ENCODE peak calls at places on chromosomes 6 and 20, in seven cellular contexts. One of them, this sample, is unnamed.

GRCh38 chr6:132198040-132198439 is 203.2 kb downstream of the MOXD1 start:
- DNase-seq in activated CD4-positive, alpha-beta T cell treated with anti-CD3 and anti-CD28 coated beads, Interleukin-2, amount 50 U/mL, for 48 hours: no peak
- DNase-seq in HTR-8/SVneo: peak
- DNase-seq in caudate nucleus: no peak
- DNase-seq in GM13977: no peak
- DNase-seq in fibroblast of mammary gland: peak
- DNase-seq in GOT3: no peak
- DNase-seq in this sample: peak

GRCh38 chr6:50093938-50094272 is 44.2 kb upstream of the DEFB112 start:
- DNase-seq in activated CD4-positive, alpha-beta T cell treated with anti-CD3 and anti-CD28 coated beads, Interleukin-2, amount 50 U/mL, for 48 hours: no peak
- DNase-seq in HTR-8/SVneo: no peak
- DNase-seq in caudate nucleus: no peak
- DNase-seq in GM13977: no peak
- DNase-seq in fibroblast of mammary gland: no peak
- DNase-seq in GOT3: no peak
- DNase-seq in this sample: no peak

GRCh38 chr6:110180228-110181008 is at the start of gene CDC40:
- DNase-seq in activated CD4-positive, alpha-beta T cell treated with anti-CD3 and anti-CD28 coated beads, Interleukin-2, amount 50 U/mL, for 48 hours: peak
- DNase-seq in HTR-8/SVneo: peak
- DNase-seq in caudate nucleus: peak
- DNase-seq in GM13977: peak
- DNase-seq in fibroblast of mammary gland: no peak
- DNase-seq in GOT3: no peak
- DNase-seq in this sample: peak

GRCh38 chr6:157688275-157688959 is 134.6 kb upstream of the SNX9 start:
- DNase-seq in activated CD4-positive, alpha-beta T cell treated with anti-CD3 and anti-CD28 coated beads, Interleukin-2, amount 50 U/mL, for 48 hours: no peak
- DNase-seq in HTR-8/SVneo: no peak
- DNase-seq in caudate nucleus: no peak
- DNase-seq in GM13977: no peak
- DNase-seq in fibroblast of mammary gland: no peak
- DNase-seq in GOT3: no peak
- DNase-seq in this sample: no peak

GRCh38 chr20:23668477-23668951 is 20.3 kb downstream of the CST4 start:
- DNase-seq in activated CD4-positive, alpha-beta T cell treated with anti-CD3 and anti-CD28 coated beads, Interleukin-2, amount 50 U/mL, for 48 hours: peak
- DNase-seq in HTR-8/SVneo: peak
- DNase-seq in caudate nucleus: peak
- DNase-seq in GM13977: peak
- DNase-seq in fibroblast of mammary gland: peak
- DNase-seq in GOT3: peak
- DNase-seq in this sample: peak

GRCh38 chr20:41783423-41784220 is 165.4 kb upstream of the CHD6 start:
- DNase-seq in activated CD4-positive, alpha-beta T cell treated with anti-CD3 and anti-CD28 coated beads, Interleukin-2, amount 50 U/mL, for 48 hours: no peak
- DNase-seq in HTR-8/SVneo: no peak
- DNase-seq in caudate nucleus: no peak
- DNase-seq in GM13977: no peak
- DNase-seq in fibroblast of mammary gland: no peak
- DNase-seq in GOT3: no peak
- DNase-seq in this sample: no peak

GRCh38 chr6:132446136-132446535 is 44.9 kb upstream of the MOXD1 start:
- DNase-seq in activated CD4-positive, alpha-beta T cell treated with anti-CD3 and anti-CD28 coated beads, Interleukin-2, amount 50 U/mL, for 48 hours: no peak
- DNase-seq in HTR-8/SVneo: no peak
- DNase-seq in caudate nucleus: no peak
- DNase-seq in GM13977: no peak
- DNase-seq in fibroblast of mammary gland: no peak
- DNase-seq in GOT3: no peak
- DNase-seq in this sample: no peak

GRCh38 chr6:33954453-33954852 is 150.7 kb upstream of the MLN start:
- DNase-seq in activated CD4-positive, alpha-beta T cell treated with anti-CD3 and anti-CD28 coated beads, Interleukin-2, amount 50 U/mL, for 48 hours: no peak
- DNase-seq in HTR-8/SVneo: no peak
- DNase-seq in caudate nucleus: no peak
- DNase-seq in GM13977: no peak
- DNase-seq in fibroblast of mammary gland: no peak
- DNase-seq in GOT3: no peak
- DNase-seq in this sample: no peak

GRCh38 chr6:135285165-135285564 is 104.1 kb downstream of the MYB start:
- DNase-seq in activated CD4-positive, alpha-beta T cell treated with anti-CD3 and anti-CD28 coated beads, Interleukin-2, amount 50 U/mL, for 48 hours: no peak
- DNase-seq in HTR-8/SVneo: no peak
- DNase-seq in caudate nucleus: no peak
- DNase-seq in GM13977: no peak
- DNase-seq in fibroblast of mammary gland: no peak
- DNase-seq in GOT3: no peak
- DNase-seq in this sample: no peak

GRCh38 chr6:129849456-129849855 is 11.7 kb downstream of the TMEM244 start:
- DNase-seq in activated CD4-positive, alpha-beta T cell treated with anti-CD3 and anti-CD28 coated beads, Interleukin-2, amount 50 U/mL, for 48 hours: no peak
- DNase-seq in HTR-8/SVneo: no peak
- DNase-seq in caudate nucleus: no peak
- DNase-seq in GM13977: no peak
- DNase-seq in fibroblast of mammary gland: peak
- DNase-seq in GOT3: no peak
- DNase-seq in this sample: no peak

GRCh38 chr6:10073326-10073725 is 341.5 kb downstream of the TFAP2A start:
- DNase-seq in activated CD4-positive, alpha-beta T cell treated with anti-CD3 and anti-CD28 coated beads, Interleukin-2, amount 50 U/mL, for 48 hours: no peak
- DNase-seq in HTR-8/SVneo: no peak
- DNase-seq in caudate nucleus: no peak
- DNase-seq in GM13977: no peak
- DNase-seq in fibroblast of mammary gland: no peak
- DNase-seq in GOT3: no peak
- DNase-seq in this sample: no peak

GRCh38 chr6:52566853-52567279 is 10.0 kb downstream of the TRAM2 start:
- DNase-seq in activated CD4-positive, alpha-beta T cell treated with anti-CD3 and anti-CD28 coated beads, Interleukin-2, amount 50 U/mL, for 48 hours: no peak
- DNase-seq in HTR-8/SVneo: peak
- DNase-seq in caudate nucleus: no peak
- DNase-seq in GM13977: no peak
- DNase-seq in fibroblast of mammary gland: peak
- DNase-seq in GOT3: peak
- DNase-seq in this sample: no peak

GRCh38 chr6:54193560-54193959 is 82.3 kb downstream of the MLIP start:
- DNase-seq in activated CD4-positive, alpha-beta T cell treated with anti-CD3 and anti-CD28 coated beads, Interleukin-2, amount 50 U/mL, for 48 hours: no peak
- DNase-seq in HTR-8/SVneo: no peak
- DNase-seq in caudate nucleus: no peak
- DNase-seq in GM13977: no peak
- DNase-seq in fibroblast of mammary gland: no peak
- DNase-seq in GOT3: no peak
- DNase-seq in this sample: no peak

GRCh38 chr6:121344539-121344938 is 10.3 kb upstream of the TBC1D32 start:
- DNase-seq in activated CD4-positive, alpha-beta T cell treated with anti-CD3 and anti-CD28 coated beads, Interleukin-2, amount 50 U/mL, for 48 hours: no peak
- DNase-seq in HTR-8/SVneo: no peak
- DNase-seq in caudate nucleus: no peak
- DNase-seq in GM13977: no peak
- DNase-seq in fibroblast of mammary gland: no peak
- DNase-seq in GOT3: no peak
- DNase-seq in this sample: no peak

GRCh38 chr6:131651782-131652181 is 14.7 kb downstream of the ENPP3 start:
- DNase-seq in activated CD4-positive, alpha-beta T cell treated with anti-CD3 and anti-CD28 coated beads, Interleukin-2, amount 50 U/mL, for 48 hours: no peak
- DNase-seq in HTR-8/SVneo: no peak
- DNase-seq in caudate nucleus: no peak
- DNase-seq in GM13977: no peak
- DNase-seq in fibroblast of mammary gland: no peak
- DNase-seq in GOT3: no peak
- DNase-seq in this sample: no peak

GRCh38 chr20:60786686-60787217 is 465.3 kb upstream of the CDH4 start:
- DNase-seq in activated CD4-positive, alpha-beta T cell treated with anti-CD3 and anti-CD28 coated beads, Interleukin-2, amount 50 U/mL, for 48 hours: no peak
- DNase-seq in HTR-8/SVneo: no peak
- DNase-seq in caudate nucleus: no peak
- DNase-seq in GM13977: no peak
- DNase-seq in fibroblast of mammary gland: no peak
- DNase-seq in GOT3: no peak
- DNase-seq in this sample: no peak

GRCh38 chr6:106829451-106829850 is 145.1 kb downstream of the CD24 start:
- DNase-seq in activated CD4-positive, alpha-beta T cell treated with anti-CD3 and anti-CD28 coated beads, Interleukin-2, amount 50 U/mL, for 48 hours: no peak
- DNase-seq in HTR-8/SVneo: no peak
- DNase-seq in caudate nucleus: no peak
- DNase-seq in GM13977: no peak
- DNase-seq in fibroblast of mammary gland: no peak
- DNase-seq in GOT3: no peak
- DNase-seq in this sample: no peak

GRCh38 chr20:46402236-46402886 is 4.1 kb downstream of the ELMO2 start:
- DNase-seq in activated CD4-positive, alpha-beta T cell treated with anti-CD3 and anti-CD28 coated beads, Interleukin-2, amount 50 U/mL, for 48 hours: no peak
- DNase-seq in HTR-8/SVneo: no peak
- DNase-seq in caudate nucleus: peak
- DNase-seq in GM13977: no peak
- DNase-seq in fibroblast of mammary gland: peak
- DNase-seq in GOT3: no peak
- DNase-seq in this sample: no peak

GRCh38 chr20:39775110-39775509 is 813.0 kb downstream of the DHX35 start:
- DNase-seq in activated CD4-positive, alpha-beta T cell treated with anti-CD3 and anti-CD28 coated beads, Interleukin-2, amount 50 U/mL, for 48 hours: no peak
- DNase-seq in HTR-8/SVneo: no peak
- DNase-seq in caudate nucleus: no peak
- DNase-seq in GM13977: no peak
- DNase-seq in fibroblast of mammary gland: peak
- DNase-seq in GOT3: peak
- DNase-seq in this sample: no peak

GRCh38 chr20:45353746-45354145 is 5.5 kb upstream of the SDC4 start:
- DNase-seq in activated CD4-positive, alpha-beta T cell treated with anti-CD3 and anti-CD28 coated beads, Interleukin-2, amount 50 U/mL, for 48 hours: no peak
- DNase-seq in HTR-8/SVneo: no peak
- DNase-seq in caudate nucleus: no peak
- DNase-seq in GM13977: no peak
- DNase-seq in fibroblast of mammary gland: no peak
- DNase-seq in GOT3: no peak
- DNase-seq in this sample: no peak

GRCh38 chr20:60070791-60071190 is 112.6 kb downstream of the CDH26 start:
- DNase-seq in activated CD4-positive, alpha-beta T cell treated with anti-CD3 and anti-CD28 coated beads, Interleukin-2, amount 50 U/mL, for 48 hours: no peak
- DNase-seq in HTR-8/SVneo: no peak
- DNase-seq in caudate nucleus: no peak
- DNase-seq in GM13977: no peak
- DNase-seq in fibroblast of mammary gland: no peak
- DNase-seq in GOT3: no peak
- DNase-seq in this sample: no peak

GRCh38 chr6:21137708-21138358 is 455.7 kb upstream of the SOX4 start:
- DNase-seq in activated CD4-positive, alpha-beta T cell treated with anti-CD3 and anti-CD28 coated beads, Interleukin-2, amount 50 U/mL, for 48 hours: no peak
- DNase-seq in HTR-8/SVneo: no peak
- DNase-seq in caudate nucleus: no peak
- DNase-seq in GM13977: no peak
- DNase-seq in fibroblast of mammary gland: peak
- DNase-seq in GOT3: no peak
- DNase-seq in this sample: no peak

GRCh38 chr20:15942130-15942529 is 631.1 kb downstream of the KIF16B start:
- DNase-seq in activated CD4-positive, alpha-beta T cell treated with anti-CD3 and anti-CD28 coated beads, Interleukin-2, amount 50 U/mL, for 48 hours: no peak
- DNase-seq in HTR-8/SVneo: no peak
- DNase-seq in caudate nucleus: no peak
- DNase-seq in GM13977: no peak
- DNase-seq in fibroblast of mammary gland: peak
- DNase-seq in GOT3: no peak
- DNase-seq in this sample: no peak

GRCh38 chr6:112041535-112041934 is 12.4 kb upstream of the CCN6 start:
- DNase-seq in activated CD4-positive, alpha-beta T cell treated with anti-CD3 and anti-CD28 coated beads, Interleukin-2, amount 50 U/mL, for 48 hours: no peak
- DNase-seq in HTR-8/SVneo: no peak
- DNase-seq in caudate nucleus: no peak
- DNase-seq in GM13977: no peak
- DNase-seq in fibroblast of mammary gland: no peak
- DNase-seq in GOT3: no peak
- DNase-seq in this sample: no peak

GRCh38 chr20:32702706-32703425 is 29.1 kb upstream of the C20orf203 start:
- DNase-seq in activated CD4-positive, alpha-beta T cell treated with anti-CD3 and anti-CD28 coated beads, Interleukin-2, amount 50 U/mL, for 48 hours: no peak
- DNase-seq in HTR-8/SVneo: no peak
- DNase-seq in caudate nucleus: no peak
- DNase-seq in GM13977: no peak
- DNase-seq in fibroblast of mammary gland: no peak
- DNase-seq in GOT3: no peak
- DNase-seq in this sample: no peak

GRCh38 chr6:170423814-170424633 is 117.5 kb downstream of the FAM120B start:
- DNase-seq in activated CD4-positive, alpha-beta T cell treated with anti-CD3 and anti-CD28 coated beads, Interleukin-2, amount 50 U/mL, for 48 hours: no peak
- DNase-seq in HTR-8/SVneo: no peak
- DNase-seq in caudate nucleus: no peak
- DNase-seq in GM13977: no peak
- DNase-seq in fibroblast of mammary gland: no peak
- DNase-seq in GOT3: no peak
- DNase-seq in this sample: no peak

GRCh38 chr20:38685853-38686473 is 38.3 kb upstream of the SLC32A1 start:
- DNase-seq in activated CD4-positive, alpha-beta T cell treated with anti-CD3 and anti-CD28 coated beads, Interleukin-2, amount 50 U/mL, for 48 hours: peak
- DNase-seq in HTR-8/SVneo: peak
- DNase-seq in caudate nucleus: no peak
- DNase-seq in GM13977: peak
- DNase-seq in fibroblast of mammary gland: peak
- DNase-seq in GOT3: no peak
- DNase-seq in this sample: no peak

GRCh38 chr20:19492937-19493336 is 265.1 kb upstream of the RIN2 start:
- DNase-seq in activated CD4-positive, alpha-beta T cell treated with anti-CD3 and anti-CD28 coated beads, Interleukin-2, amount 50 U/mL, for 48 hours: no peak
- DNase-seq in HTR-8/SVneo: no peak
- DNase-seq in caudate nucleus: no peak
- DNase-seq in GM13977: no peak
- DNase-seq in fibroblast of mammary gland: no peak
- DNase-seq in GOT3: no peak
- DNase-seq in this sample: no peak

GRCh38 chr6:157143885-157144795 is 179.2 kb downstream of the TMEM242 start:
- DNase-seq in activated CD4-positive, alpha-beta T cell treated with anti-CD3 and anti-CD28 coated beads, Interleukin-2, amount 50 U/mL, for 48 hours: no peak
- DNase-seq in HTR-8/SVneo: no peak
- DNase-seq in caudate nucleus: no peak
- DNase-seq in GM13977: no peak
- DNase-seq in fibroblast of mammary gland: peak
- DNase-seq in GOT3: no peak
- DNase-seq in this sample: no peak

GRCh38 chr20:22575087-22575721 is 9.2 kb downstream of the FOXA2 start:
- DNase-seq in activated CD4-positive, alpha-beta T cell treated with anti-CD3 and anti-CD28 coated beads, Interleukin-2, amount 50 U/mL, for 48 hours: no peak
- DNase-seq in HTR-8/SVneo: no peak
- DNase-seq in caudate nucleus: no peak
- DNase-seq in GM13977: no peak
- DNase-seq in fibroblast of mammary gland: no peak
- DNase-seq in GOT3: no peak
- DNase-seq in this sample: peak

GRCh38 chr6:155106456-155107107 is 111.5 kb downstream of the TIAM2 start:
- DNase-seq in activated CD4-positive, alpha-beta T cell treated with anti-CD3 and anti-CD28 coated beads, Interleukin-2, amount 50 U/mL, for 48 hours: no peak
- DNase-seq in HTR-8/SVneo: no peak
- DNase-seq in caudate nucleus: no peak
- DNase-seq in GM13977: no peak
- DNase-seq in fibroblast of mammary gland: no peak
- DNase-seq in GOT3: no peak
- DNase-seq in this sample: peak

GRCh38 chr6:106184629-106185028 is 98.5 kb downstream of the PRDM1 start:
- DNase-seq in activated CD4-positive, alpha-beta T cell treated with anti-CD3 and anti-CD28 coated beads, Interleukin-2, amount 50 U/mL, for 48 hours: no peak
- DNase-seq in HTR-8/SVneo: no peak
- DNase-seq in caudate nucleus: no peak
- DNase-seq in GM13977: no peak
- DNase-seq in fibroblast of mammary gland: peak
- DNase-seq in GOT3: no peak
- DNase-seq in this sample: no peak

GRCh38 chr6:166097914-166098522 is 69.6 kb downstream of the TBXT start:
- DNase-seq in activated CD4-positive, alpha-beta T cell treated with anti-CD3 and anti-CD28 coated beads, Interleukin-2, amount 50 U/mL, for 48 hours: peak
- DNase-seq in HTR-8/SVneo: peak
- DNase-seq in caudate nucleus: peak
- DNase-seq in GM13977: peak
- DNase-seq in fibroblast of mammary gland: peak
- DNase-seq in GOT3: peak
- DNase-seq in this sample: peak

GRCh38 chr6:158536891-158537798 is 22.7 kb upstream of the TMEM181 start:
- DNase-seq in activated CD4-positive, alpha-beta T cell treated with anti-CD3 and anti-CD28 coated beads, Interleukin-2, amount 50 U/mL, for 48 hours: no peak
- DNase-seq in HTR-8/SVneo: no peak
- DNase-seq in caudate nucleus: no peak
- DNase-seq in GM13977: peak
- DNase-seq in fibroblast of mammary gland: peak
- DNase-seq in GOT3: no peak
- DNase-seq in this sample: no peak

GRCh38 chr20:37384683-37385174 is 38.8 kb downstream of the SRC start:
- DNase-seq in activated CD4-positive, alpha-beta T cell treated with anti-CD3 and anti-CD28 coated beads, Interleukin-2, amount 50 U/mL, for 48 hours: peak
- DNase-seq in HTR-8/SVneo: peak
- DNase-seq in caudate nucleus: peak
- DNase-seq in GM13977: peak
- DNase-seq in fibroblast of mammary gland: peak
- DNase-seq in GOT3: no peak
- DNase-seq in this sample: no peak

GRCh38 chr6:119148102-119148824 is 69.8 kb upstream of the FAM184A start:
- DNase-seq in activated CD4-positive, alpha-beta T cell treated with anti-CD3 and anti-CD28 coated beads, Interleukin-2, amount 50 U/mL, for 48 hours: no peak
- DNase-seq in HTR-8/SVneo: peak
- DNase-seq in caudate nucleus: no peak
- DNase-seq in GM13977: peak
- DNase-seq in fibroblast of mammary gland: peak
- DNase-seq in GOT3: no peak
- DNase-seq in this sample: no peak

GRCh38 chr20:8808180-8808535 is 260.7 kb upstream of the PLCB4 start:
- DNase-seq in activated CD4-positive, alpha-beta T cell treated with anti-CD3 and anti-CD28 coated beads, Interleukin-2, amount 50 U/mL, for 48 hours: no peak
- DNase-seq in HTR-8/SVneo: no peak
- DNase-seq in caudate nucleus: no peak
- DNase-seq in GM13977: no peak
- DNase-seq in fibroblast of mammary gland: no peak
- DNase-seq in GOT3: no peak
- DNase-seq in this sample: no peak

This sample was measured in SJSA1.